ENCODE peak calls at places on chromosomes 3 and 15, in seven cellular contexts. D, M, H, Z, E, Y and F are unnamed samples. For H3K9me3, the result is how much of the 10 kb centered on the place peaks cover.

GRCh38 chr3:44894485-44894884 is 20.1 kb downstream of the TGM4 start:
- DNase-seq in D (no peak), M (no peak), H (no peak), Z (no peak), E (no peak), Y (no peak), F (no peak)

GRCh38 chr3:177820683-177821316 is 623.5 kb upstream of the TBL1XR1 start:
- DNase-seq in D (no peak), M (no peak), H (no peak), Z (no peak), E (no peak), Y (peak), F (no peak)

GRCh38 chr3:126380011-126380768 is 14.5 kb upstream of the CFAP100 start:
- DNase-seq in D (no peak), M (no peak), H (no peak), Z (no peak), E (no peak), Y (no peak), F (no peak)

GRCh38 chr3:119884161-119884557 is 102.3 kb downstream of the NR1I2 start:
- DNase-seq in D (no peak), M (no peak), H (no peak), Z (no peak), E (no peak), Y (no peak), F (no peak)

GRCh38 chr15:80550910-80551265 is 144.2 kb upstream of the ABHD17C start:
- DNase-seq in D (no peak), M (no peak), H (no peak), Z (no peak), E (no peak), Y (no peak), F (no peak)

GRCh38 chr3:138649134-138649533 is 40.6 kb downstream of the FAIM start:
- DNase-seq in D (no peak), M (no peak), H (no peak), Z (no peak), E (no peak), Y (no peak), F (no peak)

GRCh38 chr15:98923159-98923558 is 84.4 kb downstream of the PGPEP1L start:
- DNase-seq in D (no peak), M (no peak), H (no peak), Z (no peak), E (no peak), Y (no peak), F (no peak)

GRCh38 chr3:143242101-143242500 is 122.5 kb downstream of the CHST2 start:
- DNase-seq in D (no peak), M (no peak), H (no peak), Z (no peak), E (no peak), Y (no peak), F (no peak)

GRCh38 chr3:9214599-9214998 is 34.8 kb downstream of the SRGAP3 start:
- DNase-seq in D (no peak), M (no peak), H (no peak), Z (no peak), E (no peak), Y (no peak), F (no peak)

GRCh38 chr3:31858439-31858838 is 122.6 kb downstream of the OSBPL10 start:
- DNase-seq in D (no peak), M (no peak), H (no peak), Z (no peak), E (no peak), Y (no peak), F (no peak)

DNA sequence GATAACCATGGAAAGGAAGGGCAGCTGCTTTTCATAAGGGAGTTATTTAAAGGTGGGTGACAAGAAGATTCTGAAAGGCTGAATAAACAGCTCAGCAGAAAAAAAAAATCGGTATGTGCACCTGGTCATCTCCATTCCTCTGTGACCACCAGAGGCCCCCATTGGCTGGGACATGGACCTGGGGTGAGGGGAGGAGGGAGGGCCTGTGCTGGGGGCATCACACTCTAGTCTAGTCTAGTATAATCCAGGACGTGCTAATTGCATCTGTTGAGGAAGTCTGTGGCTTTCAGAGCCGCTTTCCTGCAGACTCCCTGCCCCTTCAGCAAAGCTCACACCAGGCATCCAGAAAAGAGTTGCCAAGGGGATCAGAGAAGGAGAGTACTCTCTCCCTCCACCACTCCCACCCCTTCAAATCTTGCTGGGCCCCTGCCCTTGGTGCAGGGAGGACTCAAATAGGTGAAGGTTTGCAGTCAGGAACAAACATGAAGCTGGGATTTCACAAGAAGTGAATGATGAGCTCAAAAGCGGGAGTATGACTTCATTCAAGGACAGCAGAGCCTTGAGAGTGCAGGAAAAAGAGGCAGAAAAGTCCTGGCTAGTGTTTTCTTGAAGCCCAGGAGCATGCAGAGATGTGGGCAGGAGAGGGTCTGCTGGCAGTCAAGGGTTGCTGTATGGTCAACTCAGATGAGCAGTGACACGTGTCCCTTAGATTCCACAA is 167.6 kb upstream of the NDN start:
- DNase-seq in D (no peak), M (no peak), H (no peak), Z (no peak), E (no peak), Y (no peak), F (no peak)
- H3K9me3 ChIP-seq in D (under half), M (under half), H (under half), Z (under half), E (under half), Y (under half), F (under half)

DNA sequence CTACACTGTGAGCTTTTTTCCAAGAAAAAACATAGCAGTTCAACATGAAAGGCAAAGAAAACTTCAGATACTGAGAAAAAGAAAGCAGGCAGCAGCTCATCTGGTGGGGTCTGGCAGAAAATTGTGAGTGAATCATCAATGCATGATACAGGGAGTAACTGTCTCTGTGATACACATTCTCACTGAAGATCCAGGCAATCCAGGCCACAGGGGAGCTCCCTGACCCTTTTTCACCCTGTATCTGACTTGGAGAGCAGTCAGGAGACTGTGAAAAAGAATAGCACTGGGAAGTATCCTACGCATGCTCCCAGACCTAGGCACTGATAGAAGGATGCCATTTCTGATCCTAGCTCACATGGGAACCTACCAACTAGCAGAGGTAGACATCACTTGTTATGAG is 269.8 kb downstream of the MBNL1 start:
- DNase-seq in D (no peak), M (no peak), H (no peak), Z (no peak), E (no peak), Y (no peak), F (no peak)
- TF ChIP-seq YY1 in D (no peak), M (no peak), H (no peak), Z (no peak), E (no peak), Y (no peak), F (no peak)

GRCh38 chr3:141368925-141369794 is 856 bp downstream of the ZBTB38 start:
- DNase-seq in D (no peak), M (peak), H (no peak), Z (no peak), E (no peak), Y (no peak), F (no peak)

GRCh38 chr3:141370065-141370533 is 1.8 kb downstream of the ZBTB38 start:
- DNase-seq in D (peak), M (peak), H (peak), Z (peak), E (no peak), Y (peak), F (peak)

GRCh38 chr3:141367038-141367730 is 1.1 kb upstream of the ZBTB38 start:
- DNase-seq in D (peak), M (no peak), H (no peak), Z (no peak), E (no peak), Y (no peak), F (no peak)

GRCh38 chr3:141366285-141367037 is 1.8 kb upstream of the ZBTB38 start:
- DNase-seq in D (peak), M (peak), H (no peak), Z (peak), E (no peak), Y (no peak), F (no peak)

DNA sequence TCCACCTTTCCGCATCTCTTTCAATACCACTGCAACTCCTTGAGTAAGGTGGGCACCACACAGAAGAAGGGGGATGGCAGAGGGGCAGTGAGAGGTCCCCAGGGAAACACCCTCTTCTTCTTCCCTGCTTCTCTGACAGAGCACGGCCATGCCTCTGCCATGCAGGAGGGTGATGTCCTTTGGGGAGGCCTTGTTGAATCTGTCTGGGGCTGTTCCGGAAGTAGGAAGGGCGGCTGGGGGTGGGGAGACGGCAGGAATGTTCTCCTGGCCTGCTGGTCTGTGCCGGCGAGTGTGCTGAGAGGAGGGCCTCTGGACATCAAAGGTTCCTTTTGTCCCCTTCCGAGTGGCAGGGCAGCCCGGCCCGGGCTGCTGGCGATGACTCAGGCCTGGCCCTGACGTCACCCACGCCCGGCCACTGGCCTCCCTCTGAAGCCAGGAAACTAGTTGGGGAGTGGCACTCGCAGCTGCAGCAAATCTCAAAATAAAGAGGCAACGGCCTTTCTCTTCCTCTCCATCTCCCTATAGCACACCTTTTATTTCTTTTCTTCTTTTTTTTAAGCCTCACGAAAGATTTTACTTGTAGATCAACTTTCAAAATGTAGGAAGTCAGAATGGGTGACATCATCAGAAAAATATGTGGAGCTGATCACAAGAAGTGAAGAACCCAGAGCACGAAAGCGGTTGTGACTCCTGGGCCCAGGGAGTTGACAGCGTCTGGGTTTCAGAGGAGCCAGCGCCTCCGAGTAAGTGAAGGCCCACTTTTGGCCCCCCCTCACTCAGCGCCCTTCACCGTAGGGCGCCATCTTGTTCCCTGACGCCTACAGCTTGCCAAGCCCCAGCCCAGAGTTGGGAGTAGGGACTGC is at the start of gene ZBTB38:
- DNase-seq in D (peak), M (peak), H (peak), Z (peak), E (peak), Y (no peak), F (peak)
- H3K4me3 ChIP-seq in D (peak), M (peak), H (peak), Z (peak), E (peak), Y (peak), F (peak)

DNA sequence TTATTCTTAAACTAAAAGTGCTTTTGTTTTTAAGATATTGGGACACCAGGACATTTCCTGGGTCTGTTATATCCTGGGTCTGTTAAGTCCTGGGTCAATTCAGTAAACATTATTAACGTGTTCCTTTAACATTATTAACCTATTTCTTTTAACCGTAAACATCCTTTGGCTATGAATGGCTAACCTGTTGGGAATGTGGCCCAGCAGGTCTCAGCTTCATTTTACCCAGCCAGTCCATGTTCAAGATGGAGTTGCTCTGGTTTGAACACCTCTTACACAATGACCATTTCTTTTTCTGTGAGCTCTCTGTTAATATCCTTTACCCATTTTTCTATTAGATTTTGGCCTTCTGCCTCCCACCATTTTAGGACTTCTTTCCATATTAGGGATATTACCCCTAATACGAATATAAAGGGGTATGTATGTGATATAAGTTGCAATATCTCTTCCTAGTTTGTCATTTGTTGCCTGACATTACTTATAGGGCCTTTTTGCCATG is 88.9 kb upstream of the NEDD4 start:
- DNase-seq in D (no peak), M (no peak), H (no peak), Z (no peak), E (no peak), Y (no peak), F (no peak)
- H3K9me3 ChIP-seq in D (under half), M (under half), H (under half), Z (under half), E (under half), Y (under half), F (under half)

DNA sequence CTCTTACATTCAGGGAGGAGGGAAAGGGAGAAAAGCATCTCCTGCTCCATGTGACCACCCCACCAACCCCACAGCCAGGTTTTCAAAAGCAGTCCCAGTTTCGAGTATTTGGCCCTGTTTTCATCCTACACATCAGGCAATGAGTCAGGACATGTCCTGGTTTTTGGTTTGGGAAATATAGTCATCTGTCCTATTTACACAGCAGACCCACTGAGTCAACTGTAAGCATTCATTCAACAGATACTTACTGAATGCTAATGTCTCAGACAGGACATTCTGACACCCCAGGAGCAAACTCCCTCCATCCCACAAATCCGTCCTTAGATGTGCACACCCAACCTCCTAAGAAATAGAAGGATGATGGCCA is 32.9 kb downstream of the IGDCC3 start:
- DNase-seq in D (no peak), M (no peak), H (peak), Z (no peak), E (no peak), Y (no peak), F (no peak)
- TF ChIP-seq YY1 in D (no peak), M (no peak), H (no peak), Z (no peak), E (no peak), Y (no peak), F (no peak)

DNA sequence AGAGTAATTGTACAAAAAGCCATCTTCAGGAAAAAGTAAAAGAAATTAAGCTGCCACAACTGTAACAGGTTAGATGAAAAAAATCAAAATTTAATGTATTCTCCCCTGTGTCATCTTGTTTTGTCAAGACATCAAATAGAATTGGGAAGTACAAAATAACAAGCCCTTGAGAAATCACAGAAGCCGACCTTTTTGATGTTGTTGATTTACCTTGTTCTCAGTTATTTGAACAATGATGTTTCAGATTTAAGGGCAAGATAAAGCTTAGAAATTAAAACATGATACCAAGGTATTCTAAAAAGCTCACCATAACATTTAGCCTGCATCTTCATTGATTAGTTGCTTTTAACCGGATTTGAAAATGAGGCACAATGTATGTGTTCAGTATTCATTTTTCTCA is 523.0 kb downstream of the FOXP1 start:
- DNase-seq in D (no peak), M (no peak), H (no peak), Z (peak), E (no peak), Y (no peak), F (no peak)
- H3K4me3 ChIP-seq in D (no peak), M (no peak), H (no peak), Z (peak), E (no peak), Y (no peak), F (no peak)

GRCh38 chr15:62262305-62262941 is 97.3 kb upstream of the C2CD4B start:
- DNase-seq in D (no peak), M (no peak), H (no peak), Z (no peak), E (no peak), Y (no peak), F (no peak)
- H3K9me3 ChIP-seq in D (under half), M (under half), H (under half), Z (under half), E (under half), Y (under half), F (half or more)

DNA sequence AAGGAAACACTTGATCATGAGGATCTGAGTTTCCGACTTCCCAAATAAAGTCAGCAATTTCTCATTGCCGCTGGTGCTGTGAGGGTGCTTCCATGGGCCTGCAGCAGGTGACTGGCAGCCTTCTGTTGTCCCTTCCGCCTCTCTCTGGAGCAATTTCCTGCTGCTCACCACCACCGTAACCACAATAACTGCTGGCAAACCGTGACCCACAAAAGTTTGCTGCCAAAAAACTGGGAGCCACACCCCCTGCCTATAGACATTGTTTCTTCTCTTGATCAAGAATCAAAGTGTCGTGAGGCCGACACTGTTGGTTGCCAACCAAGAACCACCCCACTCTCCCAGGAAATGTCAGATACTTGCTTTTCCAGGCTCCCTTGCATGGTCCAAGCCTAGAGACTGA is 164.0 kb downstream of the NR2F2 start:
- DNase-seq in D (no peak), M (no peak), H (no peak), Z (no peak), E (no peak), Y (no peak), F (no peak)
- TF ChIP-seq YY1 in D (no peak), M (no peak), H (no peak), Z (no peak), E (no peak), Y (no peak), F (no peak)

GRCh38 chr3:49017229-49017615 is 1.2 kb downstream of the DALRD3 start:
- DNase-seq in D (no peak), M (no peak), H (no peak), Z (no peak), E (no peak), Y (no peak), F (no peak)
- H3K4me3 ChIP-seq in D (peak), M (peak), H (peak), Z (peak), E (peak), Y (peak), F (peak)